ENCODE peak calls at places on chromosome 9, in nine cellular contexts. One of them, this sample, is unnamed.

GRCh38 chr9:99199938-99200539 is 21.7 kb downstream of the ALG2 start:
- ATAC-seq in GM23338: no peak
- ATAC-seq in activated T-cell treated with anti-CD3 and anti-CD28 coated beads, Interleukin-2, amount 50 U/mL, for 4 hours: no peak
- ATAC-seq in Right ventricle myocardium inferior: no peak
- ATAC-seq in RWPE2: no peak
- ATAC-seq in left cardiac atrium: no peak
- ATAC-seq in activated naive CD8-positive, alpha-beta T cell treated with anti-CD3 and anti-CD28 coated beads, Interleukin-2, amount 10 ng/mL, durations not matched to agents 7 days and 5 days: no peak
- ATAC-seq in HepG2: no peak
- ATAC-seq in stimulated activated effector memory CD8-positive, alpha-beta T cell treated with anti-CD3 and anti-CD28 coated beads, Interleukin-12 subunit alpha, Interleukin-12 subunit beta, amount 100 ng/mL, for 72 hours: no peak
- ATAC-seq in this sample: no peak

GRCh38 chr9:88092699-88093359 is 45.4 kb downstream of the SPATA31C2 start:
- ATAC-seq in Right ventricle myocardium inferior: peak; percentile 88
- ATAC-seq in activated naive CD8-positive, alpha-beta T cell treated with anti-CD3 and anti-CD28 coated beads, Interleukin-2, amount 10 ng/mL, durations not matched to agents 7 days and 5 days: no peak
- ATAC-seq in HepG2: peak; percentile 83
- ATAC-seq in activated T-cell treated with anti-CD3 and anti-CD28 coated beads, Interleukin-2, amount 50 U/mL, for 4 hours: no peak
- ATAC-seq in left cardiac atrium: peak; percentile 78
- ATAC-seq in stimulated activated effector memory CD8-positive, alpha-beta T cell treated with anti-CD3 and anti-CD28 coated beads, Interleukin-12 subunit alpha, Interleukin-12 subunit beta, amount 100 ng/mL, for 72 hours: no peak
- ATAC-seq in GM23338: peak; percentile 40
- ATAC-seq in RWPE2: no peak
- ATAC-seq in this sample: no peak

GRCh38 chr9:32423371-32423770 is 38.9 kb downstream of the ACO1 start:
- ATAC-seq in activated naive CD8-positive, alpha-beta T cell treated with anti-CD3 and anti-CD28 coated beads, Interleukin-2, amount 10 ng/mL, durations not matched to agents 7 days and 5 days: no peak
- ATAC-seq in RWPE2: peak; percentile 39
- ATAC-seq in GM23338: no peak
- ATAC-seq in Right ventricle myocardium inferior: no peak
- ATAC-seq in stimulated activated effector memory CD8-positive, alpha-beta T cell treated with anti-CD3 and anti-CD28 coated beads, Interleukin-12 subunit alpha, Interleukin-12 subunit beta, amount 100 ng/mL, for 72 hours: no peak
- ATAC-seq in left cardiac atrium: no peak
- ATAC-seq in HepG2: no peak
- ATAC-seq in activated T-cell treated with anti-CD3 and anti-CD28 coated beads, Interleukin-2, amount 50 U/mL, for 4 hours: no peak
- ATAC-seq in this sample: no peak

GRCh38 chr9:109441296-109441695 is 56.8 kb downstream of the PTPN3 start:
- ATAC-seq in HepG2: peak; percentile 80
- ATAC-seq in activated T-cell treated with anti-CD3 and anti-CD28 coated beads, Interleukin-2, amount 50 U/mL, for 4 hours: no peak
- ATAC-seq in RWPE2: no peak
- ATAC-seq in Right ventricle myocardium inferior: no peak
- ATAC-seq in left cardiac atrium: peak; percentile 8
- ATAC-seq in activated naive CD8-positive, alpha-beta T cell treated with anti-CD3 and anti-CD28 coated beads, Interleukin-2, amount 10 ng/mL, durations not matched to agents 7 days and 5 days: no peak
- ATAC-seq in GM23338: peak; percentile 94
- ATAC-seq in stimulated activated effector memory CD8-positive, alpha-beta T cell treated with anti-CD3 and anti-CD28 coated beads, Interleukin-12 subunit alpha, Interleukin-12 subunit beta, amount 100 ng/mL, for 72 hours: no peak
- ATAC-seq in this sample: no peak

GRCh38 chr9:35923927-35924763 is 14.9 kb downstream of the SPAAR start:
- ATAC-seq in Right ventricle myocardium inferior: peak; percentile 62
- ATAC-seq in GM23338: no peak
- ATAC-seq in left cardiac atrium: peak; percentile 97
- ATAC-seq in RWPE2: peak; percentile 97
- ATAC-seq in activated naive CD8-positive, alpha-beta T cell treated with anti-CD3 and anti-CD28 coated beads, Interleukin-2, amount 10 ng/mL, durations not matched to agents 7 days and 5 days: no peak
- ATAC-seq in HepG2: no peak
- ATAC-seq in stimulated activated effector memory CD8-positive, alpha-beta T cell treated with anti-CD3 and anti-CD28 coated beads, Interleukin-12 subunit alpha, Interleukin-12 subunit beta, amount 100 ng/mL, for 72 hours: peak; percentile 82
- ATAC-seq in activated T-cell treated with anti-CD3 and anti-CD28 coated beads, Interleukin-2, amount 50 U/mL, for 4 hours: peak; percentile 97
- ATAC-seq in this sample: peak; percentile 99

GRCh38 chr9:4591123-4591500 is 71.0 kb upstream of the PLPP6 start:
- ATAC-seq in GM23338: no peak
- ATAC-seq in activated naive CD8-positive, alpha-beta T cell treated with anti-CD3 and anti-CD28 coated beads, Interleukin-2, amount 10 ng/mL, durations not matched to agents 7 days and 5 days: no peak
- ATAC-seq in HepG2: no peak
- ATAC-seq in stimulated activated effector memory CD8-positive, alpha-beta T cell treated with anti-CD3 and anti-CD28 coated beads, Interleukin-12 subunit alpha, Interleukin-12 subunit beta, amount 100 ng/mL, for 72 hours: no peak
- ATAC-seq in activated T-cell treated with anti-CD3 and anti-CD28 coated beads, Interleukin-2, amount 50 U/mL, for 4 hours: no peak
- ATAC-seq in RWPE2: no peak
- ATAC-seq in left cardiac atrium: no peak
- ATAC-seq in Right ventricle myocardium inferior: no peak
- ATAC-seq in this sample: no peak

GRCh38 chr9:37961346-37961745 is 57.4 kb upstream of the SLC25A51 start:
- ATAC-seq in RWPE2: no peak
- ATAC-seq in left cardiac atrium: no peak
- ATAC-seq in activated T-cell treated with anti-CD3 and anti-CD28 coated beads, Interleukin-2, amount 50 U/mL, for 4 hours: no peak
- ATAC-seq in HepG2: no peak
- ATAC-seq in activated naive CD8-positive, alpha-beta T cell treated with anti-CD3 and anti-CD28 coated beads, Interleukin-2, amount 10 ng/mL, durations not matched to agents 7 days and 5 days: no peak
- ATAC-seq in Right ventricle myocardium inferior: no peak
- ATAC-seq in stimulated activated effector memory CD8-positive, alpha-beta T cell treated with anti-CD3 and anti-CD28 coated beads, Interleukin-12 subunit alpha, Interleukin-12 subunit beta, amount 100 ng/mL, for 72 hours: no peak
- ATAC-seq in GM23338: no peak
- ATAC-seq in this sample: no peak

GRCh38 chr9:13411827-13412226 is 132.3 kb upstream of the MPDZ start:
- ATAC-seq in activated naive CD8-positive, alpha-beta T cell treated with anti-CD3 and anti-CD28 coated beads, Interleukin-2, amount 10 ng/mL, durations not matched to agents 7 days and 5 days: no peak
- ATAC-seq in GM23338: no peak
- ATAC-seq in Right ventricle myocardium inferior: peak; percentile 84
- ATAC-seq in HepG2: no peak
- ATAC-seq in stimulated activated effector memory CD8-positive, alpha-beta T cell treated with anti-CD3 and anti-CD28 coated beads, Interleukin-12 subunit alpha, Interleukin-12 subunit beta, amount 100 ng/mL, for 72 hours: no peak
- ATAC-seq in RWPE2: no peak
- ATAC-seq in activated T-cell treated with anti-CD3 and anti-CD28 coated beads, Interleukin-2, amount 50 U/mL, for 4 hours: no peak
- ATAC-seq in left cardiac atrium: peak; percentile 30
- ATAC-seq in this sample: no peak

GRCh38 chr9:27278374-27278773 is 18.6 kb downstream of the EQTN start:
- ATAC-seq in activated naive CD8-positive, alpha-beta T cell treated with anti-CD3 and anti-CD28 coated beads, Interleukin-2, amount 10 ng/mL, durations not matched to agents 7 days and 5 days: no peak
- ATAC-seq in activated T-cell treated with anti-CD3 and anti-CD28 coated beads, Interleukin-2, amount 50 U/mL, for 4 hours: no peak
- ATAC-seq in left cardiac atrium: no peak
- ATAC-seq in Right ventricle myocardium inferior: no peak
- ATAC-seq in stimulated activated effector memory CD8-positive, alpha-beta T cell treated with anti-CD3 and anti-CD28 coated beads, Interleukin-12 subunit alpha, Interleukin-12 subunit beta, amount 100 ng/mL, for 72 hours: no peak
- ATAC-seq in RWPE2: no peak
- ATAC-seq in HepG2: no peak
- ATAC-seq in GM23338: no peak
- ATAC-seq in this sample: no peak

GRCh38 chr9:91073049-91073810 is 271.6 kb downstream of the SYK start:
- ATAC-seq in GM23338: no peak
- ATAC-seq in RWPE2: no peak
- ATAC-seq in activated T-cell treated with anti-CD3 and anti-CD28 coated beads, Interleukin-2, amount 50 U/mL, for 4 hours: no peak
- ATAC-seq in stimulated activated effector memory CD8-positive, alpha-beta T cell treated with anti-CD3 and anti-CD28 coated beads, Interleukin-12 subunit alpha, Interleukin-12 subunit beta, amount 100 ng/mL, for 72 hours: no peak
- ATAC-seq in Right ventricle myocardium inferior: peak; percentile 34
- ATAC-seq in activated naive CD8-positive, alpha-beta T cell treated with anti-CD3 and anti-CD28 coated beads, Interleukin-2, amount 10 ng/mL, durations not matched to agents 7 days and 5 days: no peak
- ATAC-seq in HepG2: no peak
- ATAC-seq in left cardiac atrium: no peak
- ATAC-seq in this sample: no peak

GRCh38 chr9:86330186-86330585 is 24.0 kb downstream of the TUT7 start:
- ATAC-seq in left cardiac atrium: no peak
- ATAC-seq in stimulated activated effector memory CD8-positive, alpha-beta T cell treated with anti-CD3 and anti-CD28 coated beads, Interleukin-12 subunit alpha, Interleukin-12 subunit beta, amount 100 ng/mL, for 72 hours: no peak
- ATAC-seq in GM23338: no peak
- ATAC-seq in Right ventricle myocardium inferior: no peak
- ATAC-seq in activated naive CD8-positive, alpha-beta T cell treated with anti-CD3 and anti-CD28 coated beads, Interleukin-2, amount 10 ng/mL, durations not matched to agents 7 days and 5 days: no peak
- ATAC-seq in RWPE2: no peak
- ATAC-seq in activated T-cell treated with anti-CD3 and anti-CD28 coated beads, Interleukin-2, amount 50 U/mL, for 4 hours: no peak
- ATAC-seq in HepG2: no peak
- ATAC-seq in this sample: peak; percentile 24

GRCh38 chr9:69388596-69388995 is 63.6 kb downstream of the ENTREP1 start:
- ATAC-seq in activated naive CD8-positive, alpha-beta T cell treated with anti-CD3 and anti-CD28 coated beads, Interleukin-2, amount 10 ng/mL, durations not matched to agents 7 days and 5 days: no peak
- ATAC-seq in activated T-cell treated with anti-CD3 and anti-CD28 coated beads, Interleukin-2, amount 50 U/mL, for 4 hours: no peak
- ATAC-seq in HepG2: no peak
- ATAC-seq in GM23338: no peak
- ATAC-seq in stimulated activated effector memory CD8-positive, alpha-beta T cell treated with anti-CD3 and anti-CD28 coated beads, Interleukin-12 subunit alpha, Interleukin-12 subunit beta, amount 100 ng/mL, for 72 hours: no peak
- ATAC-seq in left cardiac atrium: no peak
- ATAC-seq in Right ventricle myocardium inferior: no peak
- ATAC-seq in RWPE2: no peak
- ATAC-seq in this sample: no peak

GRCh38 chr9:91301161-91301560 is 60.6 kb downstream of the AUH start:
- ATAC-seq in left cardiac atrium: peak; percentile 54
- ATAC-seq in HepG2: no peak
- ATAC-seq in activated T-cell treated with anti-CD3 and anti-CD28 coated beads, Interleukin-2, amount 50 U/mL, for 4 hours: no peak
- ATAC-seq in RWPE2: peak; percentile 64
- ATAC-seq in Right ventricle myocardium inferior: peak; percentile 39
- ATAC-seq in activated naive CD8-positive, alpha-beta T cell treated with anti-CD3 and anti-CD28 coated beads, Interleukin-2, amount 10 ng/mL, durations not matched to agents 7 days and 5 days: no peak
- ATAC-seq in stimulated activated effector memory CD8-positive, alpha-beta T cell treated with anti-CD3 and anti-CD28 coated beads, Interleukin-12 subunit alpha, Interleukin-12 subunit beta, amount 100 ng/mL, for 72 hours: no peak
- ATAC-seq in GM23338: no peak
- ATAC-seq in this sample: no peak

GRCh38 chr9:91606255-91606995 is 182.8 kb upstream of the NFIL3 start:
- ATAC-seq in RWPE2: no peak
- ATAC-seq in activated T-cell treated with anti-CD3 and anti-CD28 coated beads, Interleukin-2, amount 50 U/mL, for 4 hours: no peak
- ATAC-seq in left cardiac atrium: no peak
- ATAC-seq in stimulated activated effector memory CD8-positive, alpha-beta T cell treated with anti-CD3 and anti-CD28 coated beads, Interleukin-12 subunit alpha, Interleukin-12 subunit beta, amount 100 ng/mL, for 72 hours: no peak
- ATAC-seq in Right ventricle myocardium inferior: no peak
- ATAC-seq in activated naive CD8-positive, alpha-beta T cell treated with anti-CD3 and anti-CD28 coated beads, Interleukin-2, amount 10 ng/mL, durations not matched to agents 7 days and 5 days: no peak
- ATAC-seq in HepG2: no peak
- ATAC-seq in GM23338: no peak
- ATAC-seq in this sample: no peak

GRCh38 chr9:134521817-134522501 is 119.6 kb upstream of the COL5A1 start:
- ATAC-seq in activated T-cell treated with anti-CD3 and anti-CD28 coated beads, Interleukin-2, amount 50 U/mL, for 4 hours: no peak
- ATAC-seq in RWPE2: no peak
- ATAC-seq in stimulated activated effector memory CD8-positive, alpha-beta T cell treated with anti-CD3 and anti-CD28 coated beads, Interleukin-12 subunit alpha, Interleukin-12 subunit beta, amount 100 ng/mL, for 72 hours: no peak
- ATAC-seq in left cardiac atrium: no peak
- ATAC-seq in GM23338: peak; percentile 52
- ATAC-seq in Right ventricle myocardium inferior: no peak
- ATAC-seq in activated naive CD8-positive, alpha-beta T cell treated with anti-CD3 and anti-CD28 coated beads, Interleukin-2, amount 10 ng/mL, durations not matched to agents 7 days and 5 days: no peak
- ATAC-seq in HepG2: no peak
- ATAC-seq in this sample: no peak

This sample was measured in activated T-helper 17 cell treated with anti-CD3 and anti-CD28 coated beads, Interleukin-2, amount 50 U/mL, for 72 hours.